ENCODE peak calls at places on chromosomes 3 and 15, in four cellular contexts. H is H54, N is tibial nerve, A is GM12892. Y is an unnamed sample.

GRCh38 chr3:114741066-114741465 is 406.0 kb downstream of the ZBTB20 start:
- DNase-seq in H (peak; percentile 12), N (no peak), A (no peak), Y (no peak)

GRCh38 chr15:43769584-43770228 is 7.1 kb downstream of the ELL3 start:
- DNase-seq in H (no peak), N (no peak), A (no peak), Y (peak; percentile 82)

GRCh38 chr15:20353966-20354883 is 187.4 kb downstream of the GOLGA6L6 start:
- DNase-seq in H (no peak), N (no peak), A (no peak), Y (no peak)

GRCh38 chr3:155326249-155326648 is 32.8 kb upstream of the STRIT1 start:
- DNase-seq in H (no peak), N (no peak), A (no peak), Y (no peak)

GRCh38 chr3:50380375-50381085 is 21.2 kb upstream of the TMEM115 start:
- DNase-seq in H (no peak), N (no peak), A (no peak), Y (no peak)

GRCh38 chr3:57060089-57060829 is at the start of gene SPATA12:
- DNase-seq in H (peak; percentile 97), N (peak; percentile 17), A (no peak), Y (no peak)

GRCh38 chr3:23671901-23672589 is 133.7 kb upstream of the UBE2E1 start:
- DNase-seq in H (no peak), N (no peak), A (no peak), Y (no peak)

GRCh38 chr3:18216996-18217395 is 208.1 kb downstream of the SATB1 start:
- DNase-seq in H (no peak), N (no peak), A (no peak), Y (no peak)

GRCh38 chr15:83380026-83380425 is 67.1 kb upstream of the SH3GL3 start:
- DNase-seq in H (peak; percentile 36), N (no peak), A (no peak), Y (no peak)

GRCh38 chr3:47590212-47590611 is 11.5 kb upstream of the CSPG5 start:
- DNase-seq in H (no peak), N (no peak), A (no peak), Y (no peak)

GRCh38 chr15:82803793-82804574 is 1.9 kb downstream of the FSD2 start:
- DNase-seq in H (no peak), N (no peak), A (no peak), Y (no peak)

GRCh38 chr3:194476784-194477183 is 10.0 kb downstream of the ATP13A3 start:
- DNase-seq in H (no peak), N (no peak), A (no peak), Y (peak; percentile 59)

GRCh38 chr15:70974004-70974832 is 81.6 kb downstream of the LRRC49 start:
- DNase-seq in H (peak; percentile 2), N (no peak), A (no peak), Y (no peak)

GRCh38 chr3:185727873-185728272 is 97.0 kb downstream of the IGF2BP2 start:
- DNase-seq in H (no peak), N (no peak), A (no peak), Y (no peak)

GRCh38 chr3:30324587-30324986 is 281.8 kb upstream of the TGFBR2 start:
- DNase-seq in H (no peak), N (no peak), A (no peak), Y (no peak)

GRCh38 chr15:73617310-73617709 is 15.9 kb downstream of the NPTN start:
- DNase-seq in H (no peak), N (no peak), A (no peak), Y (no peak)

DNA sequence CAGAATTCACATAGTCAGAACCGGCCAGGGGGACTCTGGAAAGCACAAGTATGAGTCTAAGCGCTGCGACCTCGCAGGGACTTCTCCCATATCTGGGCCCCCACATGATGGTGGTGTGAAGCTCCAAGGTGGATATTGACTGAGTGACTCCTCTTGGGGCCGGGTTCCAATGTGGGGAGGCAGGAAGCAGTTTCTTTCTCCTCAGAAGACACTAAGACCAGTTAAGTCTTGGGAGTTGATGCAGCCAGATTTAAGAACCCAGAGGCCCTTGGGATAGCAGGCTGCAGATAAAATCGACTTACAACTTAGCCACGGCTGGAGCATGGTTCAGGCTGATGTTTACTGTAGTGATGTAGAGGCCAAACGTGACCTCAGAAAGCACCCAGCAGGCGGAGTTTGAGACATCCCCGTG is 55.4 kb upstream of the KLF13 start:
- DNase-seq in H (no peak), N (no peak), A (no peak), Y (peak; percentile 41)
- TF ChIP-seq POLR2A in H (no peak), N (no peak), A (no peak), Y (no peak)

DNA sequence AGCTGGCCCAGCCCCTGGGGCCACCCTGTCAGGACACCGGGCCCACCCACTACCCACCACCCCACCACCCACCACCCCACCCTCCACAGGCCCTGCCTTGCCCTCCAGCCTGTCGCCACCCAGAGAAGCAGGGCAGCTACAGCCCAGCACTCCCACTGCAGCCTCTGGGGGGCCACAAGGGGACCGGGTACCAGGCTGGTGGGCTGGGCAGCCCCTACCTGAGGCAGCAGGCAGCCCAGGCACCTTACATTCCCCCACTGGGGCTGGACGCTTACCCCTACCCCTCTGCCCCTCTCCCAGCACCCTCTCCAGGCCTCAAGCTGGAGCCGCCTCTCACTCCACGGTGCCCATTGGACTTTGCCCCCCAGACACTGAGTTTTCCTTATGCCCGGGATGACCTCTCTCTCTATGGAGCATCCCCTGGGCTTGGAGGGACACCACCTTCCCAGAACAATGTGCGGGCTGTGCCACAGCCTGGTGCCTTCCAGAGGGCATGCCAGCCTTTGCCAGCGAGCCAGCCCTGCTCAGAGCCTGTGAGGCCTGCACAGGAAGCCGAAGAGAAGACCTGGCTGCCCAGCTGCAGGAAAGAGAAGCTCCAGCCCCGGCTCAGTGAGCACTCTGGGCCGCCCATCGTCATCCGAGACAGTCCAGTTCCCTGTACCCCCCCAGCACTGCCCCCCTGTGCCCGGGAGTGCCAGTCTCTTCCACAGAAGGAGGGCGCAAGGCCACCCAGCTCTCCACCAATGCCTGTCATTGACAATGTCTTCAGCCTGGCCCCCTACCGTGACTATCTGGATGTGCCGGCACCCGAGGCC is 5.3 kb downstream of the C15orf39 start:
- DNase-seq in H (no peak), N (no peak), A (no peak), Y (no peak)
- TF ChIP-seq POLR2A in H (no peak), N (no peak), A (no peak), Y (no peak)

GRCh38 chr3:25045291-25045690 is 382.8 kb upstream of the RARB start:
- DNase-seq in H (no peak), N (no peak), A (no peak), Y (no peak)

GRCh38 chr3:25047058-25047457 is 381.0 kb upstream of the RARB start:
- DNase-seq in H (no peak), N (no peak), A (no peak), Y (no peak)

GRCh38 chr3:25043757-25044156 is 384.3 kb upstream of the RARB start:
- DNase-seq in H (no peak), N (no peak), A (no peak), Y (no peak)

GRCh38 chr3:25043181-25043580 is 384.9 kb upstream of the RARB start:
- DNase-seq in H (no peak), N (no peak), A (no peak), Y (no peak)

DNA sequence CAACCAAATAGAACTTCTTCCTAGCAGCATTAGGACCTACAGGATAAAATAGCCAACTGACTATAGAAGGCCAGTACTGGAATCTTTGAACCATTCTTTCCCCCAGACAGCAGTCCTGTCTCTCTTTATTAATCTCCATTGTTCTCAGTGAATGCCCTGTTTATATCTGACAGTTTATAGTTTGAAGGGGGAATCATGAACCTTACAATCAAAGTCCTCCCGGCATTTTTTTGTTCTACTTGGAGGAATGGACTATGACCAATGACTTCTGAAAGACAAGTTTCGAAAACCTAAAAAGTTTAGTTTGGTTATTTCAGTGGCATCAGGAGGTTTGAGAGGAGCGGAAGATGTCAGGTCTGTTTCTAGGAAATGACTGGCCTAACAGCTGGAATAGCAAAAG is 383.3 kb upstream of the RARB start:
- DNase-seq in H (no peak), N (no peak), A (no peak), Y (no peak)
- TF ChIP-seq POLR2A in H (no peak), N (no peak), A (no peak), Y (no peak)

DNA sequence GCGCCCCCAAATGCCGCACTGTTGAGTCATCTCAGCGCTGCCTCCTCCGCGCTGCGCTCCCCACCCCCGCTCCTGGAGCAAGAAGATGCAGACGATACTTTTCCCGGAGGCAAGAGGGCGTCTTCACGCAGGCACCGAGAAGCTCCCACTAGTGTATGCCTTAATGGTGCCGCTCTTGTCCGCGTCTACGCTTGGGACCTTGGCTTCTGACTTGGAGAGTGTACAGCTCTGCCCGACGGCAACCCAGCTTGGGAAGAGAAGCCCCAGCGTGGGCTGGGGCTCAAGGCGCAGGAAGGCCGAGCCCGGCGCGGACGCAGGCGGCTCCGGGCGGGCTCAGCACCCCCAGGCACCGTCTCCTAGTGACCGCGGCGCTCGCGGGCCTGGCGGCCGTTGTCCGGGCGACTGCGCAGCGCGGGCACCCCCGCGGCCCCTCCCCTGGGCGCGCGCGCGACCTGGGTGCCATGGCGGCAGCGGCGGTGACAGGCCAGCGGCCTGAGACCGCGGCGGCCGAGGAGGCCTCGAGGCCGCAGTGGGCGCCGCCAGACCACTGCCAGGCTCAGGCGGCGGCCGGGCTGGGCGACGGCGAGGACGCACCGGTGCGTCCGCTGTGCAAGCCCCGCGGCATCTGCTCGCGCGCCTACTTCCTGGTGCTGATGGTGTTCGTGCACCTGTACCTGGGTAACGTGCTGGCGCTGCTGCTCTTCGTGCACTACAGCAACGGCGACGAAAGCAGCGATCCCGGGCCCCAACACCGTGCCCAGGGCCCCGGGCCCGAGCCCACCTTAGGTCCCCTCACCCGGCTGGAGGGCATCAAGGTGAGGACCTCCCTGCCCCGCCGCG is at the start of gene P4HTM:
- DNase-seq in H (peak; percentile 94), N (peak; percentile 76), A (peak; percentile 61), Y (peak; percentile 94)
- TF ChIP-seq POLR2A in H (peak; percentile 55), N (no peak), A (peak; percentile 40), Y (peak; percentile 89)

DNA sequence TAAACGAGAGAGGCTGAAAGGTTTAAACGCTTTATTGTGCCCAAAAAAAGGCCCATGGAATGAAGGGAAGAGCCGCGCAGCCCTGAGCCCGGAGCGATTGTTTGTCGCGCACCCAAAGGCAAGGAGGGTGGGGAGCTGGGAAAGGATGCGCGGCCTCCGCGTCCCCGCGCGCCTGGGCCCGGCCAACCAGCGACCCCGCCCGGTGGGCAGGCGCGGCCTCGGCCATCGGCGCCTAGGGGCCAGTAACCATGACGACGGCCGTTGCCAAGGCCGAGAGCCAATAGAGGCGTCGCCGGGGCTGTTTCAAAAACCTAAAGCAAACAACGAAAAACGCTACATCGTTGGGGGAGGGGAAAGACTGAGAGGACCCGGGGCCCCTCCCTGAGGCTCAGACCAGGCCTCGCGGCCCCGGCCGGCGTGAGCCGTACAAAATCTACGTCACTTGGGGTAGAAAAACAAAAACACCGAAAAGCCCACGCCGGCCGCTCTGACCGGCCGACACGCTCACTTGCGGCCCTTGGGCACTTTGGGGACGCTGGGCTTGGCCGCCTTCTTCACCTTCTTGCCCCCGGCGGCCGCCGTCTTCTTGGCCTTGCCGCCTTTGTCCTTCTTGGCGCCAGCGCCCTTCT is 36.2 kb downstream of the HMCES start:
- DNase-seq in H (peak; percentile 87), N (peak; percentile 86), A (peak; percentile 65), Y (peak; percentile 94)
- TF ChIP-seq POLR2A in H (no peak), N (peak; percentile 54), A (no peak), Y (peak; percentile 78)

Y was measured in erythroblast.